ENCODE peak calls at places on chromosomes 6 and 20, in eight cellular contexts. M, C, O, R, Z, D, W and I are unnamed samples.

GRCh38 chr6:168789699-168790098 is 348.7 kb downstream of the SMOC2 start:
- DNase-seq in D (no peak), C (no peak), W (no peak), R (no peak), O (no peak), M (no peak), Z (no peak), I (no peak)

GRCh38 chr6:84415517-84415916 is 188.1 kb upstream of the CEP162 start:
- DNase-seq in M (no peak), W (no peak), R (no peak), Z (no peak), C (no peak), D (no peak), O (no peak), I (no peak)

GRCh38 chr6:50820590-50821234 is 2.0 kb downstream of the TFAP2B start:
- DNase-seq in W (no peak), C (no peak), R (no peak), Z (no peak), O (no peak), M (no peak), D (no peak), I (no peak)

GRCh38 chr20:5080384-5080877 is 39.3 kb downstream of the PCNA start:
- DNase-seq in W (no peak), D (no peak), R (no peak), M (peak; percentile 55), C (peak; percentile 66), O (peak; percentile 19), Z (no peak), I (peak; percentile 89)

GRCh38 chr6:79557683-79558082 is 20.5 kb upstream of the LCA5 start:
- DNase-seq in W (no peak), O (no peak), D (no peak), Z (no peak), M (no peak), R (no peak), C (no peak), I (no peak)

GRCh38 chr20:6466065-6466810 is 301.2 kb upstream of the BMP2 start:
- DNase-seq in M (peak; percentile 26), D (no peak), Z (no peak), O (no peak), C (no peak), R (no peak), W (no peak), I (no peak)

GRCh38 chr6:115969207-115969929 is 91.3 kb downstream of the FRK start:
- DNase-seq in M (no peak), C (no peak), W (no peak), Z (no peak), D (no peak), R (no peak), O (no peak), I (no peak)

GRCh38 chr6:11785449-11785951 is 6.9 kb upstream of the ADTRP start:
- DNase-seq in C (no peak), O (peak; percentile 46), W (no peak), D (no peak), R (peak; percentile 69), Z (no peak), M (peak; percentile 31), I (no peak)